ENCODE peak calls at places on chromosomes 2 and 18, in five cellular contexts. S, H, O, C and T are unnamed samples.

GRCh38 chr2:111028720-111029119 is 92.0 kb upstream of the BCL2L11 start:
- DNase-seq in O (no peak), S (no peak), H (no peak), C (no peak), T (no peak)

GRCh38 chr2:33409417-33409955 is 67.0 kb upstream of the RASGRP3 start:
- DNase-seq in H (no peak), C (no peak), O (no peak), S (no peak), T (no peak)

GRCh38 chr2:176653856-176654443 is 384.7 kb downstream of the MTX2 start:
- DNase-seq in S (peak), H (peak), O (peak), C (no peak), T (peak)

GRCh38 chr2:233789554-233789953 is 11.4 kb downstream of the MROH2A start:
- DNase-seq in H (no peak), C (no peak), O (no peak), S (no peak), T (no peak)

GRCh38 chr2:11248-11941 is 34.9 kb downstream of the FAM110C start:
- DNase-seq in S (peak), H (no peak), O (peak), C (peak), T (no peak)

GRCh38 chr2:169507698-169508097 is 1.8 kb upstream of the KLHL41 start:
- DNase-seq in O (no peak), C (no peak), S (no peak), H (no peak), T (peak)

GRCh38 chr2:150483532-150483931 is 3.9 kb downstream of the RND3 start:
- DNase-seq in O (no peak), C (no peak), H (no peak), S (no peak), T (no peak)

GRCh38 chr2:239817011-239817490 is 208.1 kb downstream of the NDUFA10 start:
- DNase-seq in O (no peak), H (no peak), S (no peak), C (no peak), T (no peak)

GRCh38 chr2:3902131-3902530 is 198.8 kb downstream of the DCDC2C start:
- DNase-seq in C (no peak), S (no peak), H (no peak), O (no peak), T (no peak)

GRCh38 chr18:56451188-56451587 is 187.2 kb downstream of the TXNL1 start:
- DNase-seq in S (no peak), C (no peak), H (no peak), O (no peak), T (no peak)

GRCh38 chr18:13217971-13218375 is 587 bp upstream of the LDLRAD4 start:
- DNase-seq in S (peak), C (no peak), H (peak), O (no peak), T (no peak)